ENCODE peak calls at places on chromosomes 1 and 21, in four cellular contexts. S is left ventricle myocardium inferior, E is ACHN, D is Caco-2. B is an unnamed sample.

GRCh38 chr1:73781257-73781656 is 416.7 kb downstream of the LRRIQ3 start:
- DNase-seq in S (no peak), E (no peak), D (no peak), B (peak)

GRCh38 chr1:35324486-35324885 is 56.0 kb downstream of the ZMYM4 start:
- DNase-seq in S (no peak), E (peak), D (no peak), B (no peak)

GRCh38 chr1:231424950-231425805 is 3.1 kb upstream of the EGLN1 start:
- DNase-seq in S (peak), E (no peak), D (no peak), B (no peak)

GRCh38 chr1:189751311-189751710 is 726.4 kb downstream of the BRINP3 start:
- DNase-seq in S (no peak), E (no peak), D (no peak), B (no peak)

GRCh38 chr21:45154511-45155508 is 80.4 kb downstream of the ADARB1 start:
- DNase-seq in S (no peak), E (peak), D (no peak), B (no peak)

GRCh38 chr1:25435315-25436103 is 4.8 kb downstream of the MACO1 start:
- DNase-seq in S (no peak), E (no peak), D (no peak), B (no peak)

GRCh38 chr1:160149706-160150105 is 1.7 kb upstream of the ATP1A4 start:
- DNase-seq in S (no peak), E (no peak), D (no peak), B (no peak)

GRCh38 chr21:27112186-27112585 is 145.3 kb upstream of the ADAMTS5 start:
- DNase-seq in S (no peak), E (no peak), D (no peak), B (no peak)

GRCh38 chr1:32454726-32455125 is 10.1 kb upstream of the ZBTB8B start:
- DNase-seq in S (peak), E (no peak), D (no peak), B (no peak)

GRCh38 chr1:154574715-154575114 is 7.1 kb downstream of the CHRNB2 start:
- DNase-seq in S (no peak), E (no peak), D (no peak), B (no peak)

GRCh38 chr1:107975861-107976260 is 10.9 kb upstream of the VAV3 start:
- DNase-seq in S (no peak), E (no peak), D (no peak), B (no peak)

GRCh38 chr1:225534135-225534534 is 106.3 kb upstream of the LBR start:
- DNase-seq in S (no peak), E (peak), D (no peak), B (no peak)

GRCh38 chr1:17875882-17876280 is 120.7 kb downstream of the ACTL8 start:
- DNase-seq in S (peak), E (peak), D (no peak), B (no peak)

GRCh38 chr21:41668686-41669532 is 97.9 kb downstream of the RIPK4 start:
- DNase-seq in S (no peak), E (no peak), D (no peak), B (no peak)

GRCh38 chr21:27196651-27197050 is 229.8 kb upstream of the ADAMTS5 start:
- DNase-seq in S (no peak), E (no peak), D (no peak), B (no peak)

GRCh38 chr1:12436817-12437599 is 181.0 kb downstream of the DHRS3 start:
- DNase-seq in S (no peak), E (no peak), D (no peak), B (no peak)